ENCODE peak calls at places on chromosome 2, in six cellular contexts. H is GM23248, D is MM.1S, W is SK-N-SH, K is GM23338, I is PC-3. N is an unnamed sample.

GRCh38 chr2:162490795-162491470 is 147.0 kb downstream of the GCA start:
- DNase-seq in W (no peak), H (no peak), K (no peak), D (no peak), I (no peak), N (no peak)

GRCh38 chr2:230893338-230893737 is 28.6 kb downstream of the ITM2C start:
- DNase-seq in W (peak; percentile 62), K (peak; percentile 36), H (no peak), D (peak; percentile 93), I (no peak), N (no peak)

GRCh38 chr2:230591850-230592249 is 120.8 kb upstream of the CAB39 start:
- DNase-seq in K (no peak), H (no peak), W (no peak), D (no peak), I (no peak), N (no peak)

GRCh38 chr2:100145893-100146753 is 3.7 kb upstream of the AFF3 start:
- DNase-seq in K (no peak), I (no peak), H (no peak), D (no peak), W (peak; percentile 24), N (no peak)

GRCh38 chr2:62794791-62795190 is 89.3 kb downstream of the EHBP1 start:
- DNase-seq in W (no peak), K (no peak), D (no peak), H (peak; percentile 67), I (peak; percentile 81), N (no peak)

GRCh38 chr2:65300134-65300771 is 72.6 kb downstream of the ACTR2 start:
- DNase-seq in W (no peak), K (no peak), D (no peak), I (peak; percentile 55), H (peak; percentile 92), N (no peak)

GRCh38 chr2:112977559-112978056 is at the start of gene IL36G:
- DNase-seq in I (no peak), D (no peak), H (no peak), K (no peak), W (no peak), N (no peak)

GRCh38 chr2:100056478-100056877 is 85.9 kb downstream of the AFF3 start:
- DNase-seq in K (no peak), W (no peak), I (peak; percentile 42), D (no peak), H (no peak), N (no peak)

GRCh38 chr2:232309592-232309991 is 69.0 kb upstream of the ALPP start:
- DNase-seq in I (no peak), K (no peak), D (no peak), W (no peak), H (no peak), N (no peak)
- H3K27ac ChIP-seq in I (no peak overlapping the region), K (no peak overlapping the region), D (no peak overlapping the region), W (no peak overlapping the region), H (no peak overlapping the region), N (no peak overlapping the region)

GRCh38 chr2:105339414-105339813 is 2.1 kb downstream of the C2orf49 start:
- DNase-seq in W (no peak), K (no peak), I (no peak), H (no peak), D (no peak), N (no peak)
- H3K4me2 ChIP-seq in W (peak overlapping the region; percentile 80), K (peak overlapping the region; percentile 96), I (peak overlapping the region; percentile 100), H (peak overlapping the region; percentile 91), D (no peak overlapping the region), N (peak overlapping the region; percentile 93)

GRCh38 chr2:186544255-186544675 is 45.6 kb upstream of the ITGAV start:
- DNase-seq in D (no peak), W (no peak), I (peak; percentile 91), K (peak; percentile 50), H (peak; percentile 84), N (peak; percentile 45)
- TF ChIP-seq EZH2phosphoT487 in D (no peak), W (no peak), I (no peak), K (no peak), H (peak; percentile 48), N (no peak)

DNA sequence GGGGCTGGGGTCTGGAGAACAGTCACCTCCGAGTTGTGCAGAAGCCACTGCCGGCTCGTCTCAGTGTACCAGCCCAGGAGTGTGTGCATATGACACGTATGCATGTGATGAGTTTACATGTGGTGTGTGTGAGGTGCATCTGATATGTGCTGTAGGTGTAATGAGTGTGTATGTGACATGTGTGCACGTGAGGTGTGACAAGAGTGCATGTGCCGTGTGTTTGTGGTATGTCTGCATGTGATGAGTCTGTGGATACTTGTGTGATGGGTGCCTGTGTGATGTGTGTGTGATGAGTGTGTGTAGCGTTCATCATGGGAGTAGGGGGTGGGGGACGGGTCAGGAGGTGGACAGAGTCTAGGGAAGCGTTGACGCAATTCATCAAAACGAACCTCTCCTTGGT is 12.8 kb downstream of the NTSR2 start:
- DNase-seq in K (no peak), W (no peak), I (no peak), H (no peak), D (no peak), N (no peak)
- H3K27ac ChIP-seq in K (no peak overlapping the region), W (no peak overlapping the region), I (no peak overlapping the region), H (no peak overlapping the region), D (no peak overlapping the region), N (no peak overlapping the region)

GRCh38 chr2:150466770-150467640 is 20.5 kb downstream of the RND3 start:
- DNase-seq in K (no peak), D (no peak), H (peak; percentile 82), I (peak; percentile 63), W (no peak), N (no peak)
- H3K4me2 ChIP-seq in K (no peak overlapping the region), D (no peak overlapping the region), H (peak overlapping the region; percentile 68), I (no peak overlapping the region), W (peak overlapping the region; percentile 39), N (no peak overlapping the region)

GRCh38 chr2:225556461-225556860 is 157.0 kb downstream of the NYAP2 start:
- DNase-seq in H (no peak), I (peak; percentile 5), D (no peak), K (peak; percentile 11), W (no peak), N (no peak)
- TF ChIP-seq EZH2phosphoT487 in H (no peak), I (no peak), D (no peak), K (no peak), W (no peak), N (no peak)

GRCh38 chr2:23595601-23596251 is 210.7 kb downstream of the KLHL29 start:
- DNase-seq in K (no peak), D (no peak), H (peak; percentile 59), W (no peak), I (no peak), N (peak; percentile 76)

GRCh38 chr2:23597687-23598086 is 212.7 kb downstream of the KLHL29 start:
- DNase-seq in H (no peak), D (no peak), W (no peak), I (no peak), K (no peak), N (no peak)

GRCh38 chr2:23594079-23594494 is 209.1 kb downstream of the KLHL29 start:
- DNase-seq in K (no peak), W (peak; percentile 59), I (no peak), D (no peak), H (no peak), N (no peak)

GRCh38 chr2:23595021-23595420 is 210.0 kb downstream of the KLHL29 start:
- DNase-seq in K (no peak), D (no peak), I (no peak), W (no peak), H (no peak), N (no peak)

GRCh38 chr2:23596316-23596885 is 211.4 kb downstream of the KLHL29 start:
- DNase-seq in H (no peak), D (peak; percentile 11), K (no peak), W (no peak), I (no peak), N (no peak)
- H3K27ac ChIP-seq in H (no peak overlapping the region), D (no peak overlapping the region), K (no peak overlapping the region), W (peak overlapping the region; percentile 25), I (no peak overlapping the region), N (no peak overlapping the region)

GRCh38 chr2:39407516-39408296 is 29.4 kb downstream of the MAP4K3 start:
- DNase-seq in W (no peak), I (no peak), H (no peak), K (no peak), D (no peak), N (no peak)
- H3K4me2 ChIP-seq in W (no peak overlapping the region), I (no peak overlapping the region), H (no peak overlapping the region), K (peak overlapping the region; percentile 19), D (peak overlapping the region; percentile 63), N (no peak overlapping the region)

GRCh38 chr2:6970976-6971480 is 53.8 kb downstream of the RNF144A start:
- DNase-seq in D (no peak), I (no peak), K (no peak), H (no peak), W (no peak), N (no peak)
- TF ChIP-seq EZH2phosphoT487 in D (no peak), I (no peak), K (no peak), H (no peak), W (no peak), N (no peak)

DNA sequence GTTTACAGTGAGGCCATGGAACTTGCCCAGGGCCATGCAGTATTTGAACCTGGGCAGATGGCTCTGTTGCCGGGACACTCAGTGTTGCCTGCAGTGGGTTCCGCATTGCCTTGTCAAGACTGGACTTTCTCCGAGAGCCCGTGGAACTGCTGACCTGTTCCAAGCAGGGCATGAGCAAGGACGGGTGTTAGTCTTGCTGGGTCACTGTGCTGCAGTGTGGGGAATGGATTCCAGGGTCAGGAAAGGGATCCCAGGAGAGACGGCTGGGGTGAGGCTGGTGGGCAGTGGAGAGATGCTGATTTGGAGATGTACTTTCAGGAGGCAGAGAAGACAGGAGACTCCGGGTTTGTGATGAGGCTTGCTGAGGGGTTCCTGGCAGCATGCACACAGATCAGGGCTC is 348.7 kb upstream of the HS6ST1 start:
- DNase-seq in W (no peak), I (no peak), D (no peak), K (no peak), H (no peak), N (no peak)
- H3K27ac ChIP-seq in W (no peak overlapping the region), I (no peak overlapping the region), D (no peak overlapping the region), K (no peak overlapping the region), H (no peak overlapping the region), N (no peak overlapping the region)